ENCODE peak calls at places on chromosomes 16 and 17, in eight cellular contexts. Y is RWPE1, O is IMR-90, K is GM06990, F is colonic mucosa, P is neural crest cell, Z is endothelial cell, H is tibial artery. V is an unnamed sample.

GRCh38 chr17:81382851-81383250 is 12.4 kb upstream of the BAHCC1 start:
- DNase-seq in Y (no peak), O (no peak), K (no peak), F (no peak), P (no peak), Z (no peak), H (no peak), V (no peak)

GRCh38 chr17:50111687-50112655 is 16.8 kb downstream of the PDK2 start:
- DNase-seq in Y (no peak), O (no peak), K (no peak), F (no peak), P (peak; percentile 32), Z (no peak), H (peak; percentile 73), V (peak; percentile 55)

GRCh38 chr16:10988164-10988803 is 43.9 kb downstream of the CLEC16A start:
- DNase-seq in Y (no peak), O (no peak), K (peak; percentile 48), F (no peak), P (no peak), Z (peak; percentile 33), H (no peak), V (no peak)

GRCh38 chr17:57747221-57748017 is 2.3 kb upstream of the CCDC182 start:
- DNase-seq in Y (peak; percentile 67), O (peak; percentile 73), K (no peak), F (peak; percentile 23), P (peak; percentile 33), Z (peak; percentile 28), H (no peak), V (no peak)

GRCh38 chr17:72901657-72902056 is 190.8 kb downstream of the SLC39A11 start:
- DNase-seq in Y (no peak), O (no peak), K (no peak), F (no peak), P (no peak), Z (no peak), H (no peak), V (no peak)

GRCh38 chr17:4276514-4276913 is 12.7 kb upstream of the ANKFY1 start:
- DNase-seq in Y (no peak), O (no peak), K (no peak), F (no peak), P (no peak), Z (no peak), H (no peak), V (no peak)

GRCh38 chr17:38590988-38591758 is 14.6 kb downstream of the SRCIN1 start:
- DNase-seq in Y (no peak), O (no peak), K (peak; percentile 42), F (no peak), P (no peak), Z (no peak), H (no peak), V (no peak)

GRCh38 chr17:15464629-15465028 is 2.8 kb downstream of the CDRT4 start:
- DNase-seq in Y (no peak), O (no peak), K (no peak), F (no peak), P (no peak), Z (no peak), H (no peak), V (no peak)

GRCh38 chr17:82534401-82534812 is 14.9 kb downstream of the FOXK2 start:
- DNase-seq in Y (no peak), O (no peak), K (no peak), F (no peak), P (no peak), Z (no peak), H (no peak), V (no peak)

GRCh38 chr16:78607465-78607864 is 508.0 kb downstream of the WWOX start:
- DNase-seq in Y (peak; percentile 6), O (no peak), K (no peak), F (no peak), P (no peak), Z (no peak), H (no peak), V (no peak)

GRCh38 chr16:72367841-72368240 is 195.9 kb upstream of the PMFBP1 start:
- DNase-seq in Y (no peak), O (no peak), K (no peak), F (no peak), P (no peak), Z (no peak), H (no peak), V (no peak)

GRCh38 chr16:24077292-24077691 is 178.8 kb upstream of the CACNG3 start:
- DNase-seq in Y (no peak), O (no peak), K (no peak), F (no peak), P (no peak), Z (no peak), H (no peak), V (no peak)

GRCh38 chr17:50364715-50365114 is 8.3 kb downstream of the MRPL27 start:
- DNase-seq in Y (no peak), O (peak; percentile 65), K (no peak), F (no peak), P (no peak), Z (no peak), H (no peak), V (peak; percentile 18)

GRCh38 chr17:76726766-76727718 is at the start of gene METTL23:
- DNase-seq in Y (peak; percentile 80), O (peak; percentile 77), K (peak; percentile 87), F (peak; percentile 87), P (peak; percentile 61), Z (peak; percentile 83), H (peak; percentile 83), V (peak; percentile 78)

GRCh38 chr17:9932481-9932880 is 27.4 kb upstream of the RCVRN start:
- DNase-seq in Y (no peak), O (peak; percentile 57), K (no peak), F (no peak), P (no peak), Z (no peak), H (no peak), V (no peak)

GRCh38 chr17:70562137-70562536 is 392.8 kb downstream of the KCNJ2 start:
- DNase-seq in Y (no peak), O (no peak), K (no peak), F (no peak), P (no peak), Z (no peak), H (no peak), V (no peak)

GRCh38 chr17:70608193-70608592 is 438.9 kb downstream of the KCNJ2 start:
- DNase-seq in Y (no peak), O (no peak), K (no peak), F (no peak), P (no peak), Z (no peak), H (no peak), V (no peak)

GRCh38 chr17:17557796-17558195 is 33.7 kb downstream of the PEMT start:
- DNase-seq in Y (no peak), O (no peak), K (no peak), F (no peak), P (no peak), Z (no peak), H (no peak), V (no peak)

GRCh38 chr17:50693041-50693682 is 14.6 kb downstream of the ANKRD40 start:
- DNase-seq in Y (no peak), O (peak; percentile 70), K (no peak), F (no peak), P (no peak), Z (no peak), H (no peak), V (no peak)

GRCh38 chr17:83186226-83186625 is 106.8 kb downstream of the METRNL start:
- DNase-seq in Y (no peak), O (no peak), K (no peak), F (peak; percentile 17), P (no peak), Z (no peak), H (no peak), V (peak; percentile 4)

GRCh38 chr16:11094075-11094593 is 149.8 kb downstream of the CLEC16A start:
- DNase-seq in Y (peak; percentile 44), O (peak; percentile 86), K (peak; percentile 59), F (no peak), P (no peak), Z (no peak), H (no peak), V (no peak)

GRCh38 chr17:31907342-31907975 is 6.0 kb upstream of the UTP6 start:
- DNase-seq in Y (no peak), O (peak; percentile 70), K (no peak), F (peak; percentile 32), P (no peak), Z (no peak), H (peak; percentile 45), V (no peak)

DNA sequence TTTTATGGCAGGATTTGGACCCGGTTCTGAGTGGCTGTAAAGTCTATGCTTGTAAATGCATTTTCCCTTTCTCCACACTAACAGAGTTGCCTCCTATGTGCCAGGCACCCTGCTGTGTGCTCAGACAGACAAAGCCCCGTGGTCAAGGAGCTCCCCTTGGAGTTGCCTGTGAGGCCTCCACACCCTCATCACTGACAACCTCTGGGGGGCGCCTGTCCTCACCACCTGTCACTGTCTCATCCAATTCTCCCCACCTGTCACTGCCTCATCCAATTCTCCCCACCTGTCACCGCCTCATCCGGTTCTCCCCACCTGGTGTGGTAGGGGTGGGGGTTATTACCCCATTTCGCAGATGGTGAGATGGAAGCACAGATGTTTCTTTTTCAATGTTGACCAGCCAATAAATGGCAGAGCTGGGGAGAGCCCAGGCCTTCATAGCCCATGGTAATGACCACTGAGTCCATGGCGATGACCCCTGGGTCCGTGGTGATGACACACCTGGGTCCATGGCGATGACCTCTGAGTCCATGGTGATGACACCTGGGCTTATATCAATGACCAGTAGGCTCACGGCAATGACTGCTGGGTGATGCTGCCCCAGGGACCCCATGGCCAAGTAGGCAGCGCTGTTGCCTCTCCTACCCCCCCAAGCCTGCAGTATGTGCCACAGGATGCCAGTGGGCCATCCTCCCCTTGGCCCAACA is 150.1 kb downstream of the IRF8 start:
- DNase-seq in Y (no peak), O (no peak), K (no peak), F (no peak), P (no peak), Z (no peak), H (no peak), V (no peak)
- TF ChIP-seq CTCF in Y (no peak), O (no peak), K (peak; percentile 15), F (no peak), P (no peak), Z (no peak), H (no peak), V (no peak)

DNA sequence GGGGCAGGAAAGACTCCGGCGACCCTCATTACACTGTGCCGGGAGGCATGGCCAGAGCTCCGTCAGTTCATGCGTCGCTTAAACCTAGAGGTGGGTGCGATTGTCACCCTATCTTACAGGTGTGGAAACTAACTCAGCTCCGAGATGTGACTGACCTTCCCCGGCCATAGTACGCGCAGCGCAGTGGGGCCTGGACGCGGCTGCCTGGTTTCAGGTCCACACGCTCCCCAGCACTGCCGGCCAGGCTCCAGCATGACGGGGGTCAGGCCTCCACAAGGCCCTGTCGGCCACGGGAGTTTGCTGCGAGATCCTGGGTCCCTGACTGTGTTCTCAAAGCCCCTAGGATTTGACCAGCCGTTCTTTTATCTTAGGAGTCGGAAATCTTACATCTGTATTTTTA is 34.4 kb downstream of the JPH3 start:
- DNase-seq in Y (no peak), O (no peak), K (no peak), F (no peak), P (no peak), Z (no peak), H (no peak), V (no peak)
- TF ChIP-seq CTCF in Y (peak; percentile 17), O (no peak), K (no peak), F (no peak), P (no peak), Z (no peak), H (no peak), V (peak; percentile 14)

GRCh38 chr16:21160276-21160675 is 1.8 kb downstream of the LDAF1 start:
- DNase-seq in Y (no peak), O (no peak), K (no peak), F (no peak), P (no peak), Z (no peak), H (no peak), V (no peak)
- TF ChIP-seq CTCF in Y (no peak), O (no peak), K (no peak), F (no peak), P (no peak), Z (no peak), H (no peak), V (no peak)

GRCh38 chr16:17565605-17566004 is 94.8 kb upstream of the XYLT1 start:
- DNase-seq in Y (no peak), O (no peak), K (no peak), F (no peak), P (no peak), Z (no peak), H (no peak), V (no peak)
- TF ChIP-seq CTCF in Y (no peak), O (no peak), K (peak; percentile 9), F (no peak), P (peak; percentile 23), Z (peak; percentile 33), H (no peak), V (no peak)